ENCODE peak calls at places on chromosomes 3 and 15, in nine cellular contexts. One of them, this sample, is unnamed.

GRCh38 chr3:56251343-56251945 is 216.8 kb downstream of the ERC2 start:
- DNase-seq in left lung: no peak
- DNase-seq in lower lobe of right lung: no peak
- DNase-seq in upper lobe of right lung: no peak
- DNase-seq in colonic mucosa: peak; percentile 44
- DNase-seq in CD4-positive, CD25-positive, alpha-beta regulatory T cell: peak; percentile 27
- DNase-seq in cardiac muscle cell: peak; percentile 71
- DNase-seq in PC-3: peak; percentile 76
- DNase-seq in heart left ventricle: no peak
- DNase-seq in this sample: peak; percentile 39

GRCh38 chr3:139120336-139120971 is 75.8 kb upstream of the PRR23C start:
- DNase-seq in left lung: no peak
- DNase-seq in lower lobe of right lung: no peak
- DNase-seq in upper lobe of right lung: no peak
- DNase-seq in colonic mucosa: peak; percentile 19
- DNase-seq in CD4-positive, CD25-positive, alpha-beta regulatory T cell: no peak
- DNase-seq in cardiac muscle cell: peak; percentile 77
- DNase-seq in PC-3: peak; percentile 28
- DNase-seq in heart left ventricle: no peak
- DNase-seq in this sample: peak; percentile 73

GRCh38 chr3:18018491-18019177 is 276.2 kb upstream of the TBC1D5 start:
- DNase-seq in left lung: no peak
- DNase-seq in lower lobe of right lung: no peak
- DNase-seq in upper lobe of right lung: no peak
- DNase-seq in colonic mucosa: no peak
- DNase-seq in CD4-positive, CD25-positive, alpha-beta regulatory T cell: no peak
- DNase-seq in cardiac muscle cell: no peak
- DNase-seq in PC-3: no peak
- DNase-seq in heart left ventricle: no peak
- DNase-seq in this sample: no peak

GRCh38 chr3:53046171-53047170 is 598 bp upstream of the SFMBT1 start:
- DNase-seq in left lung: peak; percentile 51
- DNase-seq in lower lobe of right lung: peak; percentile 73
- DNase-seq in upper lobe of right lung: peak; percentile 81
- DNase-seq in colonic mucosa: peak; percentile 69
- DNase-seq in CD4-positive, CD25-positive, alpha-beta regulatory T cell: peak; percentile 74
- DNase-seq in cardiac muscle cell: peak; percentile 31
- DNase-seq in PC-3: no peak
- DNase-seq in heart left ventricle: peak; percentile 43
- DNase-seq in this sample: no peak

GRCh38 chr3:169998668-169999131 is 32.1 kb downstream of the SEC62 start:
- DNase-seq in left lung: no peak
- DNase-seq in lower lobe of right lung: no peak
- DNase-seq in upper lobe of right lung: no peak
- DNase-seq in colonic mucosa: no peak
- DNase-seq in CD4-positive, CD25-positive, alpha-beta regulatory T cell: peak; percentile 13
- DNase-seq in cardiac muscle cell: no peak
- DNase-seq in PC-3: peak; percentile 62
- DNase-seq in heart left ventricle: no peak
- DNase-seq in this sample: no peak

GRCh38 chr15:38864827-38865604 is 300.4 kb upstream of the RASGRP1 start:
- DNase-seq in left lung: no peak
- DNase-seq in lower lobe of right lung: no peak
- DNase-seq in upper lobe of right lung: no peak
- DNase-seq in colonic mucosa: no peak
- DNase-seq in CD4-positive, CD25-positive, alpha-beta regulatory T cell: no peak
- DNase-seq in cardiac muscle cell: peak; percentile 58
- DNase-seq in PC-3: no peak
- DNase-seq in heart left ventricle: no peak
- DNase-seq in this sample: no peak

GRCh38 chr15:29132110-29132420 is 137.6 kb downstream of the NSMCE3 start:
- DNase-seq in left lung: no peak
- DNase-seq in lower lobe of right lung: peak; percentile 43
- DNase-seq in upper lobe of right lung: peak; percentile 54
- DNase-seq in colonic mucosa: no peak
- DNase-seq in CD4-positive, CD25-positive, alpha-beta regulatory T cell: no peak
- DNase-seq in cardiac muscle cell: no peak
- DNase-seq in PC-3: no peak
- DNase-seq in heart left ventricle: no peak
- DNase-seq in this sample: peak; percentile 43

GRCh38 chr3:12574131-12574530 is 17.2 kb downstream of the MKRN2 start:
- DNase-seq in left lung: no peak
- DNase-seq in lower lobe of right lung: no peak
- DNase-seq in upper lobe of right lung: no peak
- DNase-seq in colonic mucosa: no peak
- DNase-seq in CD4-positive, CD25-positive, alpha-beta regulatory T cell: no peak
- DNase-seq in cardiac muscle cell: no peak
- DNase-seq in PC-3: no peak
- DNase-seq in heart left ventricle: no peak
- DNase-seq in this sample: no peak

GRCh38 chr15:74302821-74303359 is 64.6 kb downstream of the CYP11A1 start:
- DNase-seq in left lung: no peak
- DNase-seq in lower lobe of right lung: no peak
- DNase-seq in upper lobe of right lung: no peak
- DNase-seq in colonic mucosa: no peak
- DNase-seq in CD4-positive, CD25-positive, alpha-beta regulatory T cell: peak; percentile 30
- DNase-seq in cardiac muscle cell: peak; percentile 71
- DNase-seq in PC-3: peak; percentile 53
- DNase-seq in heart left ventricle: peak; percentile 40
- DNase-seq in this sample: peak; percentile 73

GRCh38 chr3:87006844-87007439 is 16.0 kb upstream of the VGLL3 start:
- DNase-seq in left lung: no peak
- DNase-seq in lower lobe of right lung: no peak
- DNase-seq in upper lobe of right lung: no peak
- DNase-seq in colonic mucosa: no peak
- DNase-seq in CD4-positive, CD25-positive, alpha-beta regulatory T cell: no peak
- DNase-seq in cardiac muscle cell: no peak
- DNase-seq in PC-3: peak; percentile 51
- DNase-seq in heart left ventricle: no peak
- DNase-seq in this sample: peak; percentile 24

GRCh38 chr15:41610048-41610447 is 50.2 kb upstream of the MGA start:
- DNase-seq in left lung: no peak
- DNase-seq in lower lobe of right lung: no peak
- DNase-seq in upper lobe of right lung: no peak
- DNase-seq in colonic mucosa: no peak
- DNase-seq in CD4-positive, CD25-positive, alpha-beta regulatory T cell: no peak
- DNase-seq in cardiac muscle cell: no peak
- DNase-seq in PC-3: peak; percentile 67
- DNase-seq in heart left ventricle: no peak
- DNase-seq in this sample: no peak

GRCh38 chr15:31302778-31303433 is 23.7 kb upstream of the KLF13 start:
- DNase-seq in left lung: no peak
- DNase-seq in lower lobe of right lung: no peak
- DNase-seq in upper lobe of right lung: peak; percentile 53
- DNase-seq in colonic mucosa: no peak
- DNase-seq in CD4-positive, CD25-positive, alpha-beta regulatory T cell: peak; percentile 38
- DNase-seq in cardiac muscle cell: no peak
- DNase-seq in PC-3: no peak
- DNase-seq in heart left ventricle: peak; percentile 10
- DNase-seq in this sample: no peak

GRCh38 chr15:58761010-58761388 is 10.1 kb upstream of the MINDY2 start:
- DNase-seq in left lung: no peak
- DNase-seq in lower lobe of right lung: no peak
- DNase-seq in upper lobe of right lung: no peak
- DNase-seq in colonic mucosa: no peak
- DNase-seq in CD4-positive, CD25-positive, alpha-beta regulatory T cell: peak; percentile 62
- DNase-seq in cardiac muscle cell: no peak
- DNase-seq in PC-3: no peak
- DNase-seq in heart left ventricle: no peak
- DNase-seq in this sample: no peak

GRCh38 chr15:51030649-51031316 is 63.9 kb downstream of the TNFAIP8L3 start:
- DNase-seq in left lung: no peak
- DNase-seq in lower lobe of right lung: no peak
- DNase-seq in upper lobe of right lung: no peak
- DNase-seq in colonic mucosa: no peak
- DNase-seq in CD4-positive, CD25-positive, alpha-beta regulatory T cell: no peak
- DNase-seq in cardiac muscle cell: no peak
- DNase-seq in PC-3: peak; percentile 92
- DNase-seq in heart left ventricle: no peak
- DNase-seq in this sample: no peak

GRCh38 chr3:58899159-58899952 is 150.5 kb downstream of the CFAP20DC start:
- DNase-seq in left lung: peak; percentile 34
- DNase-seq in lower lobe of right lung: peak; percentile 54
- DNase-seq in upper lobe of right lung: peak; percentile 64
- DNase-seq in colonic mucosa: peak; percentile 23
- DNase-seq in CD4-positive, CD25-positive, alpha-beta regulatory T cell: peak; percentile 63
- DNase-seq in cardiac muscle cell: peak; percentile 59
- DNase-seq in PC-3: peak; percentile 47
- DNase-seq in heart left ventricle: peak; percentile 68
- DNase-seq in this sample: peak; percentile 6

GRCh38 chr15:36362508-36362907 is 216.9 kb upstream of the CDIN1 start:
- DNase-seq in left lung: no peak
- DNase-seq in lower lobe of right lung: no peak
- DNase-seq in upper lobe of right lung: no peak
- DNase-seq in colonic mucosa: no peak
- DNase-seq in CD4-positive, CD25-positive, alpha-beta regulatory T cell: no peak
- DNase-seq in cardiac muscle cell: peak; percentile 73
- DNase-seq in PC-3: no peak
- DNase-seq in heart left ventricle: no peak
- DNase-seq in this sample: no peak

GRCh38 chr3:109532257-109533216 is 195.2 kb upstream of the DPPA4 start:
- DNase-seq in left lung: peak; percentile 53
- DNase-seq in lower lobe of right lung: no peak
- DNase-seq in upper lobe of right lung: no peak
- DNase-seq in colonic mucosa: peak; percentile 41
- DNase-seq in CD4-positive, CD25-positive, alpha-beta regulatory T cell: peak; percentile 41
- DNase-seq in cardiac muscle cell: peak; percentile 61
- DNase-seq in PC-3: peak; percentile 78
- DNase-seq in heart left ventricle: no peak
- DNase-seq in this sample: peak; percentile 29

GRCh38 chr15:79849789-79850188 is 47.0 kb downstream of the MTHFS start:
- DNase-seq in left lung: no peak
- DNase-seq in lower lobe of right lung: no peak
- DNase-seq in upper lobe of right lung: no peak
- DNase-seq in colonic mucosa: peak; percentile 22
- DNase-seq in CD4-positive, CD25-positive, alpha-beta regulatory T cell: peak; percentile 32
- DNase-seq in cardiac muscle cell: peak; percentile 38
- DNase-seq in PC-3: peak; percentile 41
- DNase-seq in heart left ventricle: no peak
- DNase-seq in this sample: peak; percentile 22

GRCh38 chr3:36881735-36882134 is 63.1 kb downstream of the TRANK1 start:
- DNase-seq in left lung: no peak
- DNase-seq in lower lobe of right lung: no peak
- DNase-seq in upper lobe of right lung: no peak
- DNase-seq in colonic mucosa: no peak
- DNase-seq in CD4-positive, CD25-positive, alpha-beta regulatory T cell: no peak
- DNase-seq in cardiac muscle cell: no peak
- DNase-seq in PC-3: no peak
- DNase-seq in heart left ventricle: no peak
- DNase-seq in this sample: no peak

GRCh38 chr3:125382323-125382722 is 7.2 kb upstream of the ZNF148 start:
- DNase-seq in left lung: no peak
- DNase-seq in lower lobe of right lung: no peak
- DNase-seq in upper lobe of right lung: no peak
- DNase-seq in colonic mucosa: no peak
- DNase-seq in CD4-positive, CD25-positive, alpha-beta regulatory T cell: no peak
- DNase-seq in cardiac muscle cell: no peak
- DNase-seq in PC-3: no peak
- DNase-seq in heart left ventricle: no peak
- DNase-seq in this sample: no peak

GRCh38 chr15:89206908-89207331 is 14.5 kb downstream of the RLBP1 start:
- DNase-seq in left lung: peak; percentile 70
- DNase-seq in lower lobe of right lung: peak; percentile 87
- DNase-seq in upper lobe of right lung: peak; percentile 86
- DNase-seq in colonic mucosa: peak; percentile 78
- DNase-seq in CD4-positive, CD25-positive, alpha-beta regulatory T cell: peak; percentile 53
- DNase-seq in cardiac muscle cell: peak; percentile 82
- DNase-seq in PC-3: peak; percentile 76
- DNase-seq in heart left ventricle: peak; percentile 69
- DNase-seq in this sample: peak; percentile 85

GRCh38 chr3:134353171-134353825 is 20.9 kb downstream of the AMOTL2 start:
- DNase-seq in left lung: no peak
- DNase-seq in lower lobe of right lung: no peak
- DNase-seq in upper lobe of right lung: peak; percentile 37
- DNase-seq in colonic mucosa: no peak
- DNase-seq in CD4-positive, CD25-positive, alpha-beta regulatory T cell: no peak
- DNase-seq in cardiac muscle cell: no peak
- DNase-seq in PC-3: no peak
- DNase-seq in heart left ventricle: no peak
- DNase-seq in this sample: no peak
- H3K4me1 ChIP-seq in left lung: peaks cover 21% of the 10 kb centered on the region
- H3K4me1 ChIP-seq in lower lobe of right lung: peaks cover 82% of the 10 kb centered on the region
- H3K4me1 ChIP-seq in upper lobe of right lung: peaks cover 77% of the 10 kb centered on the region
- H3K4me1 ChIP-seq in colonic mucosa: peaks cover 23% of the 10 kb centered on the region
- H3K4me1 ChIP-seq in CD4-positive, CD25-positive, alpha-beta regulatory T cell: no peaks in the 10 kb centered on the region
- H3K4me1 ChIP-seq in cardiac muscle cell: peaks cover 13% of the 10 kb centered on the region
- H3K4me1 ChIP-seq in PC-3: peaks cover 61% of the 10 kb centered on the region
- H3K4me1 ChIP-seq in heart left ventricle: peaks cover 74% of the 10 kb centered on the region
- H3K4me1 ChIP-seq in this sample: peaks cover 21% of the 10 kb centered on the region

GRCh38 chr15:77421370-77421700 is 647 bp downstream of the HMG20A start:
- DNase-seq in left lung: no peak
- DNase-seq in lower lobe of right lung: no peak
- DNase-seq in upper lobe of right lung: no peak
- DNase-seq in colonic mucosa: no peak
- DNase-seq in CD4-positive, CD25-positive, alpha-beta regulatory T cell: peak; percentile 58
- DNase-seq in cardiac muscle cell: peak; percentile 19
- DNase-seq in PC-3: peak; percentile 7
- DNase-seq in heart left ventricle: no peak
- DNase-seq in this sample: peak; percentile 10
- H3K27ac ChIP-seq in left lung: peak overlapping the region; percentile 96
- H3K27ac ChIP-seq in lower lobe of right lung: peak overlapping the region; percentile 89
- H3K27ac ChIP-seq in upper lobe of right lung: peak overlapping the region; percentile 92
- H3K27ac ChIP-seq in colonic mucosa: peak overlapping the region; percentile 79
- H3K27ac ChIP-seq in CD4-positive, CD25-positive, alpha-beta regulatory T cell: peak overlapping the region; percentile 88
- H3K27ac ChIP-seq in cardiac muscle cell: peak overlapping the region; percentile 98
- H3K27ac ChIP-seq in PC-3: no peak overlapping the region
- H3K27ac ChIP-seq in heart left ventricle: peak overlapping the region; percentile 97
- H3K27ac ChIP-seq in this sample: peak overlapping the region; percentile 87

DNA sequence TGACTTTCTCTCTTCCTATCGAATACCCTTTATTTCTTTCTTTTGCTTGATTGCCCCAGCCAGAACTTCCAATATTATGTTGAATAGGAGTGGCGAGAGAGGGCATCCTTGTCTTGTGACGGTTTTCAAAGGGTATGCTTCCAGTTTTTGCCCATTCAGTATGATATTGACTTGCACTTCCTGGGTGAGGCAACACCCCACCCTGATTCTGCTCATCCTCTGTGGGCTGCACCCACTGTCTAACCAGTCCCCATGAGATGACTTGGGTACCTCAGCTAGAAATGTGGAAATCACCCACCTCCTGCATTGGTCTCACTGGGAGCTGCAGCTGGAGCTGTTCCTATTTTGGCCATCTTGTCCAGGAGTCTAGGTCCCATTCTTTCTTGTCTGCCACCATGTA is 44.8 kb upstream of the KCNH8 start:
- DNase-seq in left lung: no peak
- DNase-seq in lower lobe of right lung: no peak
- DNase-seq in upper lobe of right lung: no peak
- DNase-seq in colonic mucosa: no peak
- DNase-seq in CD4-positive, CD25-positive, alpha-beta regulatory T cell: peak; percentile 13
- DNase-seq in cardiac muscle cell: no peak
- DNase-seq in PC-3: no peak
- DNase-seq in heart left ventricle: no peak
- DNase-seq in this sample: no peak
- H3K4me3 ChIP-seq in left lung: no peak overlapping the region
- H3K4me3 ChIP-seq in lower lobe of right lung: peak overlapping the region; percentile 41
- H3K4me3 ChIP-seq in upper lobe of right lung: no peak overlapping the region
- H3K4me3 ChIP-seq in colonic mucosa: no peak overlapping the region
- H3K4me3 ChIP-seq in CD4-positive, CD25-positive, alpha-beta regulatory T cell: peak overlapping the region; percentile 62
- H3K4me3 ChIP-seq in cardiac muscle cell: peak overlapping the region; percentile 36
- H3K4me3 ChIP-seq in PC-3: no peak overlapping the region
- H3K4me3 ChIP-seq in heart left ventricle: no peak overlapping the region
- H3K4me3 ChIP-seq in this sample: no peak overlapping the region

DNA sequence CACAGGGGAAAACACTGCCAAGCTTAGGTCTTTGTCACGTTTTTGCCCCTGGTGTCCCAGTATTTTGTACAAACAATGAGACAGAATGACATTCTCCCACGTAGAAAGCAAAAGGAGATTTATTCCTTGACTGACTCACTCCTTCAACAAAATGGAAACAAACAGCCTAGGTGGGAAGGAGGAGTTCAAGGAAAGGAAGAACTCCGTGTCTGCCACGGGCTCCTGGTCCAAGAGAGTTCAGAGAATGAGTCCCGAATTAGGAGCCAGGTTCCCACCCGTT is 8.1 kb downstream of the TLE3 start:
- DNase-seq in left lung: no peak
- DNase-seq in lower lobe of right lung: no peak
- DNase-seq in upper lobe of right lung: no peak
- DNase-seq in colonic mucosa: no peak
- DNase-seq in CD4-positive, CD25-positive, alpha-beta regulatory T cell: no peak
- DNase-seq in cardiac muscle cell: no peak
- DNase-seq in PC-3: peak; percentile 37
- DNase-seq in heart left ventricle: no peak
- DNase-seq in this sample: no peak
- H3K4me1 ChIP-seq in left lung: peaks cover 48% of the 10 kb centered on the region
- H3K4me1 ChIP-seq in lower lobe of right lung: peaks cover 87% of the 10 kb centered on the region
- H3K4me1 ChIP-seq in upper lobe of right lung: peaks cover 71% of the 10 kb centered on the region
- H3K4me1 ChIP-seq in colonic mucosa: peaks cover 37% of the 10 kb centered on the region
- H3K4me1 ChIP-seq in CD4-positive, CD25-positive, alpha-beta regulatory T cell: peaks cover 37% of the 10 kb centered on the region
- H3K4me1 ChIP-seq in cardiac muscle cell: peaks cover 32% of the 10 kb centered on the region
- H3K4me1 ChIP-seq in PC-3: peaks cover 39% of the 10 kb centered on the region
- H3K4me1 ChIP-seq in heart left ventricle: peaks cover 49% of the 10 kb centered on the region
- H3K4me1 ChIP-seq in this sample: peaks cover 36% of the 10 kb centered on the region